ENCODE peak calls at places on chromosomes 4 and X, in ten cellular contexts. P is left lobe of liver; C is colonic mucosa; A is CD8-positive, alpha-beta memory T cell; M is GM23248; H is HT1080; U is fibroblast of the conjunctiva; D is suprapubic skin; I is naive thymus-derived CD8-positive, alpha-beta T cell; S is epithelial cell of esophagus. Q is an unnamed sample.

GRCh38 chr4:147830987-147831386 is 99.1 kb downstream of the ARHGAP10 start:
- DNase-seq in P (no peak), D (no peak), I (no peak), A (no peak), C (no peak), H (peak; percentile 57), U (peak; percentile 54), S (peak; percentile 84), M (peak; percentile 70), Q (no peak)

GRCh38 chr4:105061136-105061696 is 85.5 kb upstream of the TET2 start:
- DNase-seq in H (peak; percentile 95), P (no peak), C (peak; percentile 25), U (no peak), D (no peak), S (peak; percentile 82), M (no peak), I (no peak), A (peak; percentile 3), Q (peak; percentile 52)

GRCh38 chrX:105323951-105324350 is 103.5 kb upstream of the TEX13A start:
- DNase-seq in I (no peak), P (no peak), D (no peak), C (no peak), M (no peak), U (peak; percentile 51), S (peak; percentile 79), A (no peak), H (peak; percentile 68), Q (no peak)

GRCh38 chrX:149267878-149268813 is 237.0 kb downstream of the IDS start:
- DNase-seq in D (no peak), I (no peak), H (no peak), S (no peak), U (no peak), P (no peak), C (no peak), A (no peak), M (no peak), Q (no peak)

GRCh38 chr4:57078685-57079521 is 31.3 kb downstream of the IGFBP7 start:
- DNase-seq in U (no peak), P (no peak), H (no peak), S (peak; percentile 93), C (no peak), M (no peak), A (no peak), D (no peak), I (no peak), Q (no peak)

GRCh38 chr4:3524920-3525319 is 7.3 kb downstream of the LRPAP1 start:
- DNase-seq in C (no peak), S (no peak), H (no peak), M (no peak), I (no peak), U (no peak), A (no peak), P (no peak), D (no peak), Q (no peak)

GRCh38 chr4:140044314-140044991 is 109.5 kb downstream of the MAML3 start:
- DNase-seq in D (no peak), U (no peak), C (no peak), A (no peak), S (peak; percentile 59), M (no peak), H (no peak), I (no peak), P (no peak), Q (no peak)

GRCh38 chr4:61924131-61924530 is 724.0 kb downstream of the ADGRL3 start:
- DNase-seq in M (no peak), U (no peak), A (no peak), D (no peak), I (no peak), P (no peak), C (no peak), H (no peak), S (no peak), Q (no peak)

GRCh38 chrX:100449696-100450606 is 39.9 kb upstream of the PCDH19 start:
- DNase-seq in I (no peak), U (no peak), C (peak; percentile 20), S (peak; percentile 14), H (peak; percentile 26), A (no peak), P (peak; percentile 36), M (no peak), D (no peak), Q (no peak)

GRCh38 chr4:57148831-57149230 is 38.6 kb upstream of the IGFBP7 start:
- DNase-seq in U (no peak), C (no peak), S (peak; percentile 77), H (peak; percentile 85), I (no peak), P (no peak), A (no peak), M (peak; percentile 90), D (no peak), Q (no peak)

GRCh38 chr4:122331195-122331594 is 47.6 kb upstream of the ADAD1 start:
- DNase-seq in M (no peak), C (no peak), U (no peak), P (no peak), I (no peak), A (no peak), H (no peak), S (no peak), D (no peak), Q (no peak)

GRCh38 chr4:67603310-67604028 is 44.9 kb downstream of the STAP1 start:
- DNase-seq in M (no peak), A (no peak), I (no peak), H (peak; percentile 4), P (no peak), S (peak; percentile 83), U (no peak), C (no peak), D (no peak), Q (no peak)

Q was measured in KG1.